ENCODE peak calls at places on chromosome 1, in eight cellular contexts. Q, P, E, W, Y, B, K and H are unnamed samples.

GRCh38 chr1:186792870-186793581 is 35.7 kb upstream of the PLA2G4A start:
- DNase-seq in K (no peak), Q (no peak), W (no peak), E (peak), P (no peak), B (no peak), Y (no peak), H (no peak)

GRCh38 chr1:75472089-75472970 is 138.6 kb downstream of the SLC44A5 start:
- DNase-seq in P (no peak), E (no peak), Y (no peak), K (no peak), Q (no peak), W (no peak), B (no peak), H (no peak)

GRCh38 chr1:48619529-48619928 is 147.5 kb upstream of the SPATA6 start:
- DNase-seq in Y (peak), W (peak), E (no peak), B (peak), K (no peak), P (no peak), Q (peak), H (no peak)

GRCh38 chr1:230205719-230206198 is 138.7 kb downstream of the GALNT2 start:
- DNase-seq in B (no peak), Q (no peak), W (no peak), P (no peak), E (peak), Y (no peak), K (no peak), H (no peak)

GRCh38 chr1:8070381-8070811 is 44.3 kb upstream of the ERRFI1 start:
- DNase-seq in Q (no peak), B (no peak), Y (no peak), K (no peak), P (no peak), W (no peak), E (peak), H (peak)

GRCh38 chr1:150366416-150367296 is 2.7 kb downstream of the RPRD2 start:
- DNase-seq in K (no peak), Q (no peak), Y (no peak), W (no peak), B (no peak), E (peak), P (no peak), H (no peak)

GRCh38 chr1:97004054-97004453 is 282.5 kb downstream of the PTBP2 start:
- DNase-seq in W (no peak), Q (no peak), Y (no peak), P (no peak), E (no peak), K (no peak), B (no peak), H (no peak)

GRCh38 chr1:157089789-157090188 is 9.8 kb downstream of the ETV3L start:
- DNase-seq in W (no peak), Q (no peak), P (no peak), Y (no peak), K (no peak), B (no peak), E (no peak), H (no peak)

GRCh38 chr1:23152966-23153684 is 15.5 kb downstream of the LUZP1 start:
- DNase-seq in Y (no peak), E (no peak), B (no peak), W (no peak), P (no peak), Q (no peak), K (no peak), H (no peak)

GRCh38 chr1:117598489-117598888 is 7.4 kb upstream of the TENT5C start:
- DNase-seq in W (no peak), E (no peak), Q (no peak), K (no peak), Y (no peak), B (no peak), P (no peak), H (no peak)

GRCh38 chr1:215568287-215568692 is 1.2 kb downstream of the KCTD3 start:
- DNase-seq in P (no peak), Q (no peak), B (peak), E (peak), Y (peak), W (no peak), K (no peak), H (peak)

GRCh38 chr1:194600716-194601115 is 1414.3 kb upstream of the B3GALT2 start:
- DNase-seq in K (no peak), B (no peak), P (no peak), W (no peak), Q (no peak), Y (no peak), E (no peak), H (no peak)

GRCh38 chr1:154818911-154819310 is 51.2 kb downstream of the KCNN3 start:
- DNase-seq in B (no peak), E (no peak), K (no peak), Q (no peak), W (no peak), P (no peak), Y (no peak), H (no peak)

GRCh38 chr1:185345913-185346717 is 29.1 kb upstream of the IVNS1ABP start:
- DNase-seq in P (no peak), Y (no peak), Q (no peak), E (peak), K (no peak), W (no peak), B (no peak), H (no peak)

GRCh38 chr1:3403011-3403345 is 51.5 kb upstream of the ARHGEF16 start:
- DNase-seq in P (no peak), Q (no peak), Y (no peak), E (no peak), W (no peak), B (no peak), K (no peak), H (no peak)

GRCh38 chr1:90723561-90724108 is 6.5 kb upstream of the BARHL2 start:
- DNase-seq in K (no peak), E (no peak), W (no peak), Y (peak), P (no peak), B (no peak), Q (no peak), H (no peak)

GRCh38 chr1:156592910-156593732 is 1.5 kb downstream of the NAXE start:
- DNase-seq in K (no peak), W (no peak), Y (no peak), Q (no peak), P (no peak), E (no peak), B (no peak), H (no peak)

GRCh38 chr1:186536272-186536905 is 75.5 kb upstream of the PDC start:
- DNase-seq in P (no peak), W (no peak), Q (no peak), B (no peak), Y (no peak), K (no peak), E (peak), H (no peak)

GRCh38 chr1:66889030-66889429 is 35.6 kb downstream of the DNAI4 start:
- DNase-seq in Q (no peak), E (no peak), B (no peak), P (no peak), W (no peak), K (no peak), Y (no peak), H (no peak)

GRCh38 chr1:201445300-201445699 is 23.7 kb downstream of the PHLDA3 start:
- DNase-seq in Y (no peak), K (no peak), E (no peak), W (no peak), P (no peak), Q (no peak), B (no peak), H (no peak)

GRCh38 chr1:86841120-86841519 is 72.8 kb downstream of the SELENOF start:
- DNase-seq in Y (no peak), Q (no peak), B (no peak), K (no peak), P (no peak), W (no peak), E (no peak), H (no peak)

GRCh38 chr1:62294211-62294610 is 25.0 kb downstream of the KANK4 start:
- DNase-seq in K (peak), B (no peak), Y (peak), P (no peak), W (no peak), E (no peak), Q (no peak), H (no peak)

GRCh38 chr1:89254658-89255287 is 17.9 kb downstream of the GBP5 start:
- DNase-seq in W (no peak), Y (no peak), B (no peak), P (no peak), E (no peak), Q (no peak), K (no peak), H (no peak)

GRCh38 chr1:48182441-48182840 is 40.1 kb upstream of the SLC5A9 start:
- DNase-seq in B (no peak), Q (no peak), P (no peak), W (no peak), Y (no peak), E (no peak), K (no peak), H (peak)

GRCh38 chr1:157833155-157833554 is 8.5 kb downstream of the CD5L start:
- DNase-seq in Y (no peak), K (no peak), P (no peak), Q (no peak), W (no peak), B (no peak), E (no peak), H (no peak)

GRCh38 chr1:66532798-66533783 is 862 bp upstream of the SGIP1 start:
- DNase-seq in P (peak), Y (peak), K (no peak), Q (peak), E (peak), W (peak), B (no peak), H (peak)

GRCh38 chr1:6041432-6042062 is 4.1 kb upstream of the KCNAB2 start:
- DNase-seq in P (no peak), E (no peak), Y (peak), Q (no peak), K (no peak), B (no peak), W (no peak), H (no peak)

GRCh38 chr1:25040122-25040685 is 110.1 kb upstream of the RUNX3 start:
- DNase-seq in B (no peak), P (no peak), Y (no peak), E (no peak), K (no peak), Q (no peak), W (peak), H (no peak)

GRCh38 chr1:10573446-10573845 is 98.7 kb downstream of the PEX14 start:
- DNase-seq in P (no peak), B (no peak), Q (no peak), K (no peak), E (no peak), W (no peak), Y (no peak), H (no peak)

GRCh38 chr1:231266811-231267322 is 25.9 kb downstream of the GNPAT start:
- DNase-seq in E (peak), W (no peak), Q (no peak), K (no peak), P (no peak), B (no peak), Y (no peak), H (no peak)
- H3K27ac ChIP-seq in E (no peak), W (no peak), Q (no peak), K (no peak), P (no peak), B (no peak), Y (no peak), H (no peak)

DNA sequence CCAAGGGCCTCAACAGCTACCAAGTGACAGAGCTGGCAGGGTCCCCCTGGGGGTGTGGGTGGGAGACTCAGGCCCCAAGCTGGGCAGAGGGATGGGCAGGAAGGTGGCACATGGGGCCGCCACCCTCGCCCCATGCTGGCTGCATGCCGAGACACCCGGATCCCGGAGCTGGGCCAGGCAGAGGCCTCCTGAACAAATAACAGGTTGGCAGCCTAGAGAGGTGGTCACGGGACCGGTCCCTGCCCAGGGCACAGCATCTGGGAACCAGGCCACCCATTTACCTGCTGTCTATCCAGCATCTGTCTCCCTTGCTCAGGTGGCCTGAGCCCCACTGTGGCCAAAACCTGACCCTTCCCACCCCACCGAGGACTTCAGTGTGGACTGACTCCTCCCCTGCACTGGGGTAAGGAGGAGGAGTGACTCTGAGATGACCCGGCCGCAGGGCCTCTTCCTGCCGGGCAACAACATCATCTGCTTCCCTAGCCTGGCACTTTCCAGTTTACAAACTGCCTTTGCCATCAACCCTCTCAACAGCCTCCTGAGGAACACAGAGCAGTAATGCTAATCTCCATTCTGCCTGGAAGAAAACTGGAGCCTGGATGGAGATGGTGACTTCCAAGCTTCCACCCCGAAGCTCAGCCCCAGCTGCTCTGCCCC is 34.5 kb downstream of the RAP1GAP start:
- DNase-seq in B (no peak), K (no peak), Y (no peak), W (no peak), Q (no peak), E (no peak), P (no peak), H (peak)
- H3K27ac ChIP-seq in B (peak), K (no peak), Y (no peak), W (peak), Q (no peak), E (peak), P (no peak), H (peak)

DNA sequence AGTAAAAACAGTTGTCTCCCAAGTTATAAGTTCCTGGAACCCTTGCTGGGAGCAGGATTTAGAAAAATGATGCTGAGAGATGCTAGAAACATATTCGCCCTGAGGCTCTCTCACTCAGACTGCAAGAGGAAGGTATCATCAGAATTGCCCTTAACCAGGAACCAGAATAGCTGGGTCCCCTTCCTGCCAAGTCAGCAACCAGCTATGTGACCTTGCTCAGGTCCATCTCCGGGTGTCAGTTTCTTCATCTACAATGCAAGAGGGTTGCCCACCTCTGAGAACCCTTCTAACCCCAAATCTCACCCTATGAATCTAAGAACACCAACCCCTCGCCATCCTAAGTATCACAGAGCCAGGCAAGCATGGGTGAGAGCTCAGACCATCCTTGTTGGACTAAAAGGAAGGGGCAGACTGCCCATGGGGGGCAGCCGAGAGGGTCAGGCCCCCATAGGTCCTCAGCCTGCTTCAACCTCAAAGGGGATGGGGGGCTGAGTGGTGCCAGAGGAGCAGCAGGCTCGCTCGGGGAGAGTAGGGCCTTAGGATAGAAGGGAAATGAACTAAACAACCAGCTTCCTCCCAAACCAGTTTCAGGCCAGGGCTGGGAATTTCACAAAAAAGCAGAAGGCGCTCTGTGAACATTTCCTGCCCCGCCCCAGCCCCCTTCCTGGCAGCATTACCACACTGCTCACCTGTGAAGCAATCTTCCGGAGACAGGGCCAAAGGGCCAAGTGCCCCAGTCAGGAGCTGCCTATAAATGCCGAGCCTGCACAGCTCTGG is 390 bp upstream of the S100A9 start:
- DNase-seq in P (peak), E (no peak), W (peak), Q (peak), Y (no peak), K (peak), B (peak), H (peak)
- H3K27ac ChIP-seq in P (peak), E (no peak), W (no peak), Q (no peak), Y (no peak), K (no peak), B (peak), H (no peak)

DNA sequence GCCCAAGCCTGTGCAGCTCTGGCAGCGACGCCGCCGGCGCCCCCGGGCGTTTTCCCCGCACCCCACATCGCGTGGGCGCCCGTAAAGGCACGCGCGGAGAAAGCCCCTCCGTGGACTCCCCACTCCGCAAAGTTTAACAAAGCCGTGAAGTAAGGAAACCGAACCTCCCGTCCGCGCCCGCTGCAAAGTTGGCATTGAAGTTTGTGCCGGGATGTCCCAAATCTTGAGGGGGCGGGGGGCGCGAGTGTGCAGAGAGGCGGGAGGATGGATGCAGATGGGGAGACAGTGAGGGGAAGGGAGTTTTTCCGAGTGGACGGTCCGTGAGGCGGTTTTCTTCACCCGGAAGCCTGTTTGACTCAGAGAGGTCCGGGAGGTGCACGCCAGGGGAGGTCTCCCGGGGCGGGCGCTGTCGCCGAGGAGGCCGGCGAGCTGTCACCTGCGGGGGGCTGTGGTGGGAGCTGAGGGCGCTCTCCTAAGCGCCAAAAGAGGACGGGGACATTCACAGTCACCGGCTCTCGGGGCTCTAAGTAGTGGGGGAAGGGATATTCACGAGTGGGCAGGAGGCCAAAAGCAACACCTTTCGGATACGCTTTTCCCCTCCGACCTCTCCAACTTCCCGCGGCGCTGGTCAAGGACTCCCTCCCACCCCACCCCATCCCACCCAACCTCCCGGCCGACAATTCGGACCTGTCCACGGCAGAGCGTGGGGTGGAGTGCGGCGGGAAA is 1.3 kb downstream of the WLS start:
- DNase-seq in E (peak), Y (peak), P (peak), W (peak), K (no peak), B (peak), Q (peak), H (peak)
- H3K27ac ChIP-seq in E (peak), Y (no peak), P (peak), W (peak), K (no peak), B (peak), Q (peak), H (peak)

GRCh38 chr1:115067460-115067859 is 21.8 kb downstream of the TSPAN2 start:
- DNase-seq in B (no peak), P (no peak), Q (no peak), E (no peak), W (no peak), Y (no peak), K (peak), H (no peak)

GRCh38 chr1:115062542-115063004 is 26.7 kb downstream of the TSPAN2 start:
- DNase-seq in K (no peak), Y (no peak), W (peak), P (peak), E (no peak), B (no peak), Q (peak), H (peak)

GRCh38 chr1:115065021-115065420 is 24.3 kb downstream of the TSPAN2 start:
- DNase-seq in Y (no peak), B (no peak), E (no peak), W (no peak), K (no peak), Q (no peak), P (no peak), H (no peak)

GRCh38 chr1:115063238-115063901 is 25.9 kb downstream of the TSPAN2 start:
- DNase-seq in K (no peak), W (no peak), B (no peak), P (no peak), Q (no peak), E (no peak), Y (no peak), H (no peak)

DNA sequence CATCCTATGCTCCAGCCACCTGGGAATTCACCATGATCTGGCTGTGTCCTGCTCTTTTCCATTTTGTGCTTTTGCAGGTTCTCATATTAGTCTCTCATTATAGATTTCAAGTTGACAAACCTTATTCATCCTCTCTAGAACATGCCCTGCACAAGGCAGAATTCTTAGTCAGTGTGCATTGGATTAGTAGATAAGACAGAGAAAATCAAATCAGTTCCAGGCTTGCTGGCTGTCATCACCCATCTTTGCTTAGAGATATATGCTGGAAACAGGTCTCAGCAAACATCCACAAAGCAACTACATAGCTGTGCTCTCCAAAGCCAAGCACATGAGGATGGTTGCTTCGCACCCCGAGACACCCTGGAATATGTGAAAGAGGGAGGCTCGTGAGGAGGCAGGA is 24.8 kb downstream of the TSPAN2 start:
- DNase-seq in Q (no peak), K (no peak), E (no peak), W (no peak), B (no peak), Y (peak), P (no peak), H (no peak)
- H3K27ac ChIP-seq in Q (no peak), K (no peak), E (peak), W (no peak), B (no peak), Y (peak), P (no peak), H (no peak)

GRCh38 chr1:19481826-19482398 is 3.4 kb downstream of the CAPZB start:
- DNase-seq in P (no peak), Q (no peak), K (no peak), Y (no peak), B (no peak), E (no peak), W (no peak), H (no peak)
- H3K27ac ChIP-seq in P (peak), Q (no peak), K (no peak), Y (peak), B (no peak), E (no peak), W (no peak), H (no peak)

GRCh38 chr1:113271039-113271438 is 119.3 kb upstream of the MAGI3 start:
- DNase-seq in E (no peak), K (no peak), B (no peak), Q (no peak), W (no peak), Y (no peak), P (no peak), H (no peak)

GRCh38 chr1:113266788-113267187 is 123.5 kb upstream of the MAGI3 start:
- DNase-seq in Q (no peak), Y (no peak), P (no peak), K (peak), W (peak), B (no peak), E (no peak), H (peak)

GRCh38 chr1:113275083-113275482 is 115.2 kb upstream of the MAGI3 start:
- DNase-seq in E (no peak), Y (no peak), W (no peak), P (no peak), B (no peak), Q (no peak), K (no peak), H (no peak)

GRCh38 chr1:113265196-113265595 is 125.1 kb upstream of the MAGI3 start:
- DNase-seq in Q (no peak), W (no peak), E (no peak), K (no peak), P (no peak), B (no peak), Y (no peak), H (no peak)

DNA sequence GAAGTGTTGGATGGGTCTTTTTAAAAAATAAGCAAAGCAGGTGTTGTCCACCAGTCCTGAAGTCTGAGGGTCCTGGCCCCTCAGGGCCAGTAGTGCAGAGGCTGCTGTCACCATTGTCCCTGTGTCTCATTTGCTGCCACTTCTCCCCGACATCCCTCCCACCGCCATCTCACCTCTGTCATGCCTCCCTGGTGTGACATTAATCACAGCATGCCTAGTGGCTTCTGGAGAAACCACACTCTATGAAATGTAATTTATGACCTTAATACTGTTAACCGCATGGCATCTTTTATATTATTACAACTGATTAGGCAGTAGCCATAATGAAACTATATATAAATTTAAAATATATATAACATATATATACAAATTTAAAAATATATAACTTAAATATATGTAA is 120.7 kb upstream of the MAGI3 start:
- DNase-seq in Q (no peak), W (no peak), P (no peak), Y (no peak), E (no peak), K (no peak), B (no peak), H (no peak)
- H3K27ac ChIP-seq in Q (no peak), W (no peak), P (no peak), Y (no peak), E (no peak), K (no peak), B (no peak), H (no peak)